ENCODE peak calls at places on chromosomes 16 and 17, in eight cellular contexts. Q, H, M, B, W, X, F and J are unnamed samples.

GRCh38 chr17:83069931-83070374 is 9.5 kb upstream of the METRNL start:
- DNase-seq in Q (no peak), H (no peak), M (peak), B (no peak), W (no peak), X (no peak), F (no peak), J (no peak)

GRCh38 chr17:14334261-14334860 is 33.5 kb downstream of the HS3ST3B1 start:
- DNase-seq in Q (no peak), H (no peak), M (no peak), B (no peak), W (no peak), X (no peak), F (no peak), J (no peak)

GRCh38 chr17:48610282-48611211 is at the start of gene HOXB7:
- DNase-seq in Q (peak), H (no peak), M (peak), B (peak), W (peak), X (peak), F (peak), J (peak)

GRCh38 chr16:10671729-10672128 is 23.0 kb downstream of the TEKT5 start:
- DNase-seq in Q (no peak), H (no peak), M (no peak), B (no peak), W (no peak), X (no peak), F (no peak), J (no peak)

GRCh38 chr16:69319826-69320730 is 8.9 kb downstream of the VPS4A start:
- DNase-seq in Q (no peak), H (no peak), M (no peak), B (no peak), W (no peak), X (no peak), F (no peak), J (no peak)

GRCh38 chr17:35359396-35359795 is 14.0 kb downstream of the SLFN11 start:
- DNase-seq in Q (no peak), H (no peak), M (no peak), B (no peak), W (no peak), X (no peak), F (no peak), J (no peak)

GRCh38 chr17:65568918-65569317 is 7.5 kb upstream of the AXIN2 start:
- DNase-seq in Q (no peak), H (no peak), M (no peak), B (no peak), W (no peak), X (no peak), F (no peak), J (no peak)

GRCh38 chr17:78736526-78737079 is 45.5 kb downstream of the CYTH1 start:
- DNase-seq in Q (peak), H (no peak), M (peak), B (no peak), W (no peak), X (peak), F (no peak), J (peak)

GRCh38 chr17:75365009-75365930 is 40.2 kb downstream of the GRB2 start:
- DNase-seq in Q (no peak), H (no peak), M (no peak), B (no peak), W (no peak), X (no peak), F (no peak), J (peak)

GRCh38 chr17:34741967-34742366 is 162.6 kb downstream of the TMEM132E start:
- DNase-seq in Q (no peak), H (no peak), M (no peak), B (no peak), W (no peak), X (no peak), F (no peak), J (no peak)

GRCh38 chr17:41211845-41212466 is 14.5 kb upstream of the KRTAP9-2 start:
- DNase-seq in Q (no peak), H (peak), M (no peak), B (no peak), W (no peak), X (no peak), F (no peak), J (no peak)

GRCh38 chr16:2296662-2297505 is 29.0 kb upstream of the RNPS1 start:
- DNase-seq in Q (peak), H (no peak), M (no peak), B (no peak), W (no peak), X (no peak), F (peak), J (peak)

GRCh38 chr17:34116306-34116705 is 138.8 kb upstream of the CCL2 start:
- DNase-seq in Q (no peak), H (no peak), M (no peak), B (no peak), W (no peak), X (no peak), F (no peak), J (no peak)

GRCh38 chr17:78861229-78861628 is 20.6 kb upstream of the USP36 start:
- DNase-seq in Q (no peak), H (no peak), M (no peak), B (no peak), W (no peak), X (no peak), F (no peak), J (no peak)